ENCODE peak calls at places on chromosome 20, in five cellular contexts. Q is fibroblast of mammary gland, Y is fibroblast of pulmonary artery, V is ovary, O is spleen. B is an unnamed sample.

GRCh38 chr20:16955971-16956370 is 207.8 kb downstream of the OTOR start:
- DNase-seq in O (no peak), Y (no peak), V (no peak), Q (no peak), B (no peak)

GRCh38 chr20:38229376-38230252 is 30.9 kb downstream of the KIAA1755 start:
- DNase-seq in Y (peak; percentile 57), O (peak; percentile 34), V (no peak), Q (peak; percentile 46), B (peak; percentile 57)

GRCh38 chr20:49310695-49311094 is 32.8 kb upstream of the ZNFX1 start:
- DNase-seq in Q (peak; percentile 54), O (no peak), V (no peak), Y (peak; percentile 62), B (peak; percentile 43)

GRCh38 chr20:32192698-32193097 is 14.8 kb downstream of the PLAGL2 start:
- DNase-seq in Q (no peak), Y (no peak), O (no peak), V (no peak), B (no peak)

GRCh38 chr20:11935754-11936551 is 18.3 kb downstream of the BTBD3 start:
- DNase-seq in Y (no peak), Q (no peak), O (no peak), V (no peak), B (no peak)

GRCh38 chr20:2817891-2818595 is 1.9 kb downstream of the TMEM239 start:
- DNase-seq in Y (no peak), O (no peak), Q (peak; percentile 56), V (no peak), B (no peak)

GRCh38 chr20:24138126-24138857 is 149.7 kb upstream of the GGTLC1 start:
- DNase-seq in Q (no peak), O (no peak), V (no peak), Y (no peak), B (no peak)

GRCh38 chr20:6028795-6029194 is 25.1 kb downstream of the LRRN4 start:
- DNase-seq in Y (no peak), V (no peak), Q (no peak), O (no peak), B (no peak)

GRCh38 chr20:32544893-32545840 is 40.0 kb downstream of the NOL4L start:
- DNase-seq in O (no peak), Q (no peak), V (no peak), Y (no peak), B (no peak)

GRCh38 chr20:47217482-47218446 is 138.7 kb downstream of the ZMYND8 start:
- DNase-seq in O (no peak), V (no peak), Q (no peak), Y (no peak), B (no peak)

GRCh38 chr20:53655909-53656652 is 62.4 kb upstream of the ZNF217 start:
- DNase-seq in V (no peak), Q (peak; percentile 44), O (no peak), Y (no peak), B (no peak)

GRCh38 chr20:1537731-1538058 is 19.8 kb downstream of the SIRPD start:
- DNase-seq in O (peak; percentile 87), Q (no peak), V (no peak), Y (no peak), B (no peak)

GRCh38 chr20:62832951-62833391 is 16.1 kb downstream of the COL9A3 start:
- DNase-seq in O (peak; percentile 81), V (peak; percentile 24), Y (no peak), Q (no peak), B (no peak)

GRCh38 chr20:12740647-12741046 is 268.1 kb upstream of the SPTLC3 start:
- DNase-seq in Q (no peak), O (no peak), Y (no peak), V (no peak), B (no peak)

GRCh38 chr20:37377346-37378081 is 31.6 kb downstream of the SRC start:
- DNase-seq in V (no peak), Y (no peak), O (peak; percentile 50), Q (no peak), B (no peak)

GRCh38 chr20:54772931-54773642 is 297.7 kb downstream of the DOK5 start:
- DNase-seq in Y (no peak), V (no peak), Q (no peak), O (no peak), B (no peak)

GRCh38 chr20:57509665-57510237 is 15.2 kb downstream of the CTCFL start:
- DNase-seq in V (no peak), Q (peak; percentile 9), O (no peak), Y (peak; percentile 14), B (peak; percentile 50)

GRCh38 chr20:58741384-58741783 is 48.8 kb downstream of the NPEPL1 start:
- DNase-seq in O (no peak), Y (no peak), V (no peak), Q (no peak), B (no peak)

DNA sequence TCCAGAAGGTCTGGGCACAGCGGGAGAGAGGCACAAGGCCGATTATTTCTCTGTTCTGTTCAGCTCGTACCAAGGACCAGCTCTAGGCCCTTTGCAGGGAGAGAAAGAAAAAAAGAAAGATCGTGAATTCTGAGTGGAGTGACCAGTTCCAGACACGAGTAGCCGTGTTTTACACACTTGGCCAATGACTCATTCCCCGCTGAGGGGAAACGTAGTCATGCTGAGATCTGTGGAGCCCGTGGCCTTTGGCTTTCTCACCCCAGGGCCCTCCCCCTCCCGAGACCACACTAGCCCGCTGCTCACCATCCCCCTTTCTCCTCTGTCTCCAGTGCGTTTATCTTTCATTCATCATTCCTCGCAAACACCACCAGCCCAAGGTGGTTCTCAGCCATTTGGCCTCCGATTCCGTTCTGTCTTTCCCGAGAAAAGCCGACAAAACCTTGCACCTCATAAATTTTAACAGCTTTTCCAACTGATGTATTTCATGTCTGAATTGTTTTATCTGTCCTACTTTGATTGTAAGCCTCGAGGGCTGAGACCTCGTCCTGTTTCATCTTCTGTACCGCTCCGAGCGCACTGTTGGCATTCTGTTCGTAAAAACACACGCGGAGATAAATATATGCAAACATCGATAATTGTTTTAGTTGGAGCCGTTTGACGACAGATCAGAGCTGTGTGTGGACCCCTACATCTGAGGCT is 336.4 kb downstream of the CDH4 start:
- DNase-seq in V (no peak), O (no peak), Y (no peak), Q (peak; percentile 67), B (no peak)
- TF ChIP-seq CTCF in V (no peak), O (no peak), Y (no peak), Q (no peak), B (no peak)

DNA sequence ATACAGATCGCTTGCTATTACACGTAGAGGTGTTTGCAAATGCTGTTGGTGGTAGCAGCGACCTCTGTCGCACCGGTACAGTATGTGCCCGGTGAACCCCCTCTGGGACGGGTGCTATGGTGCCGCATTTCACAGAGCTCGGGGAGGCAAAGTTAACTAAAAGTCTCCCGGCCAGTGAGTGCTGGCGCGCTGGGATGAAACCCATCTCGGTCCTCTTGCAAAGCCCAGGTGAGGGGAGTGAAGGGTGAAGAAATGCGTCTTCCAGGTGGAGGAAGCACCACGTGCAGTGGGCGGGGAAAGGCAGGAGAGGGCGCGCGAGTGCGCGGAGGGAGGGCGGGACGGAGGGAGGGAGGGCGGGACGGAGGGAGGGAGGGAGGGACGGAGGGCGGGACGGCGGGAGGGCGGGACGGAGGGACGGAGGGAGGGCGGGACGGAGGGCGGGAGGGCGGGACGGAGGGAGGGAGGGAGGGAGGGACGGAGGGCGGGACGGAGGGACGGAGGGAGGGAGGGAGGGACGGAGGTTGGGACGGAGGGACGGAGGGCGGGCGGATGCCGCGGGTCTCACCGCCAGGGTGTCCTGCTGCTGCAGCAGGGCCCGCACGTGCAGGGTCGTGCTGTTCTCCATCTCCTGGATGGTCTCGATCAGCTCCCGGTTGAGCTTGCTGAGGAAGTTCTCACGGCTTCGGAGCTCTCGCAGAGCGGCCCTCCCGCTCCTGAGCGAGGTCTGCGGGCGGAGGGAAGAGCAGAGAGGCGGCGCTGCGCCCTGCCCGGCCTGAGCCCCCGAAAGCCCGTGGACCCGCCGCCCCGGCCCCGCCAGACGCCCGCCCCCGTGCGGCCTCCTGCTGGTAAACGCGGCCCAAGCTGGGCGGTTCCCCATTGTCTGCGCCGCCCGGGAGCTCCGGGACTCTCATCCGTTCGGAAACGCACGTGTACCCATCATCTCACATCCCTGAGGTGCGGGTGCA is 11.7 kb downstream of the C20orf96 start:
- DNase-seq in V (peak; percentile 70), O (no peak), Y (peak; percentile 54), Q (no peak), B (no peak)
- TF ChIP-seq CTCF in V (peak; percentile 16), O (no peak), Y (no peak), Q (no peak), B (no peak)

GRCh38 chr20:23005761-23006160 is 29.4 kb upstream of the SSTR4 start:
- DNase-seq in V (no peak), Q (no peak), Y (peak; percentile 26), O (no peak), B (no peak)
- TF ChIP-seq CTCF in V (no peak), Q (no peak), Y (no peak), O (no peak), B (no peak)

GRCh38 chr20:22684763-22685443 is 100.5 kb upstream of the FOXA2 start:
- DNase-seq in Q (peak; percentile 6), V (no peak), Y (no peak), O (no peak), B (peak; percentile 40)
- TF ChIP-seq CTCF in Q (no peak), V (no peak), Y (no peak), O (no peak), B (peak; percentile 28)

B was measured in MCF 10A.